ENCODE peak calls at places on chromosomes 12 and 14, in nine cellular contexts. O is kidney epithelial cell, L is dorsolateral prefrontal cortex, B is bronchial epithelial cell, F is fibroblast of the aortic adventitia, D is epithelial cell of esophagus, X is endothelial cell of umbilical vein, R is AG04449, Y is cardiac fibroblast. J is an unnamed sample.
A peak's percentile ranks its signal among the peaks of the same experiment; 100 is the strongest.

GRCh38 chr14:87049886-87050820 is 942.8 kb downstream of the GALC start:
- DNase-seq in O (no peak), L (no peak), B (peak; percentile 72), F (peak; percentile 54), D (peak; percentile 89), X (no peak), R (peak; percentile 2), Y (peak; percentile 19), J (peak; percentile 7)

GRCh38 chr14:68027276-68027675 is 207.7 kb downstream of the RAD51B start:
- DNase-seq in O (no peak), L (no peak), B (peak; percentile 36), F (peak; percentile 31), D (peak; percentile 39), X (no peak), R (no peak), Y (peak; percentile 30), J (peak; percentile 22)

GRCh38 chr12:105641742-105642141 is 311.3 kb downstream of the C12orf75 start:
- DNase-seq in O (no peak), L (no peak), B (no peak), F (no peak), D (no peak), X (no peak), R (no peak), Y (no peak), J (no peak)

GRCh38 chr12:65630555-65630954 is 193.7 kb upstream of the HMGA2 start:
- DNase-seq in O (no peak), L (no peak), B (peak; percentile 45), F (no peak), D (no peak), X (no peak), R (no peak), Y (no peak), J (no peak)

GRCh38 chr12:96235497-96235826 is 41.3 kb downstream of the ELK3 start:
- DNase-seq in O (no peak), L (no peak), B (no peak), F (no peak), D (no peak), X (no peak), R (no peak), Y (no peak), J (peak; percentile 33)

GRCh38 chr12:103813949-103814348 is 27.1 kb downstream of the NT5DC3 start:
- DNase-seq in O (no peak), L (no peak), B (no peak), F (peak; percentile 39), D (no peak), X (no peak), R (no peak), Y (no peak), J (no peak)

GRCh38 chr12:90909069-90909676 is 45.8 kb downstream of the CCER1 start:
- DNase-seq in O (no peak), L (peak; percentile 12), B (peak; percentile 50), F (peak; percentile 82), D (peak; percentile 59), X (peak; percentile 67), R (no peak), Y (peak; percentile 66), J (peak; percentile 65)

GRCh38 chr12:62256408-62257079 is 3.7 kb upstream of the USP15 start:
- DNase-seq in O (no peak), L (peak; percentile 14), B (peak; percentile 78), F (no peak), D (peak; percentile 64), X (peak; percentile 33), R (no peak), Y (peak; percentile 55), J (no peak)

GRCh38 chr12:67632005-67632404 is 16.5 kb upstream of the DYRK2 start:
- DNase-seq in O (no peak), L (no peak), B (no peak), F (no peak), D (no peak), X (no peak), R (no peak), Y (no peak), J (no peak)

GRCh38 chr12:127162307-127162706 is 1104.7 kb upstream of the TMEM132C start:
- DNase-seq in O (no peak), L (no peak), B (no peak), F (no peak), D (peak; percentile 16), X (no peak), R (no peak), Y (no peak), J (no peak)

GRCh38 chr12:79935624-79936040 is 735 bp upstream of the PPP1R12A start:
- DNase-seq in O (peak; percentile 37), L (no peak), B (peak; percentile 30), F (no peak), D (peak; percentile 19), X (no peak), R (no peak), Y (peak; percentile 37), J (peak; percentile 67)

GRCh38 chr12:5739862-5740370 is 205.1 kb downstream of the ANO2 start:
- DNase-seq in O (no peak), L (no peak), B (no peak), F (no peak), D (no peak), X (no peak), R (no peak), Y (no peak), J (no peak)

GRCh38 chr14:37591941-37592287 is 3.1 kb downstream of the FOXA1 start:
- DNase-seq in O (no peak), L (no peak), B (peak; percentile 39), F (no peak), D (peak; percentile 72), X (no peak), R (no peak), Y (no peak), J (no peak)

GRCh38 chr12:127389923-127390322 is 877.0 kb upstream of the TMEM132C start:
- DNase-seq in O (peak; percentile 41), L (no peak), B (peak; percentile 18), F (peak; percentile 87), D (peak; percentile 65), X (no peak), R (peak; percentile 36), Y (peak; percentile 31), J (peak; percentile 82)

GRCh38 chr14:100030441-100031153 is 34.6 kb upstream of the EVL start:
- DNase-seq in O (peak; percentile 49), L (no peak), B (peak; percentile 92), F (peak; percentile 91), D (peak; percentile 88), X (peak; percentile 52), R (peak; percentile 80), Y (peak; percentile 90), J (peak; percentile 77)

GRCh38 chr12:10119072-10119471 is 10.9 kb downstream of the CLEC7A start:
- DNase-seq in O (no peak), L (no peak), B (no peak), F (no peak), D (no peak), X (no peak), R (no peak), Y (no peak), J (no peak)

GRCh38 chr12:66942741-66943465 is 264.0 kb upstream of the GRIP1 start:
- DNase-seq in O (no peak), L (no peak), B (no peak), F (no peak), D (no peak), X (no peak), R (no peak), Y (no peak), J (no peak)

GRCh38 chr14:105528197-105528858 is 1.9 kb downstream of the TMEM121 start:
- DNase-seq in O (no peak), L (peak; percentile 73), B (peak; percentile 25), F (peak; percentile 66), D (peak; percentile 70), X (peak; percentile 61), R (no peak), Y (peak; percentile 78), J (peak; percentile 58)

GRCh38 chr12:120497524-120498150 is 1.7 kb downstream of the DYNLL1 start:
- DNase-seq in O (no peak), L (no peak), B (no peak), F (peak; percentile 35), D (no peak), X (no peak), R (no peak), Y (peak; percentile 35), J (no peak)

GRCh38 chr12:16531623-16532022 is 74.3 kb downstream of the LMO3 start:
- DNase-seq in O (no peak), L (no peak), B (peak; percentile 44), F (no peak), D (peak; percentile 64), X (no peak), R (no peak), Y (no peak), J (peak; percentile 15)

GRCh38 chr14:90649096-90649495 is 167.1 kb downstream of the TTC7B start:
- DNase-seq in O (no peak), L (no peak), B (no peak), F (peak; percentile 74), D (no peak), X (peak; percentile 70), R (peak; percentile 53), Y (peak; percentile 74), J (peak; percentile 81)
- TF ChIP-seq CTCF in O (no peak), L (no peak), B (no peak), F (no peak), D (no peak), X (no peak), R (no peak), Y (no peak), J (no peak)

GRCh38 chr12:54389139-54389508 is 4.6 kb upstream of the ZNF385A start:
- DNase-seq in O (no peak), L (no peak), B (no peak), F (no peak), D (no peak), X (no peak), R (no peak), Y (no peak), J (no peak)
- H3K4me3 ChIP-seq in O (no peak overlapping the region), L (no peak overlapping the region), B (no peak overlapping the region), F (no peak overlapping the region), D (peak overlapping the region; percentile 97), X (no peak overlapping the region), R (no peak overlapping the region), Y (no peak overlapping the region), J (no peak overlapping the region)

DNA sequence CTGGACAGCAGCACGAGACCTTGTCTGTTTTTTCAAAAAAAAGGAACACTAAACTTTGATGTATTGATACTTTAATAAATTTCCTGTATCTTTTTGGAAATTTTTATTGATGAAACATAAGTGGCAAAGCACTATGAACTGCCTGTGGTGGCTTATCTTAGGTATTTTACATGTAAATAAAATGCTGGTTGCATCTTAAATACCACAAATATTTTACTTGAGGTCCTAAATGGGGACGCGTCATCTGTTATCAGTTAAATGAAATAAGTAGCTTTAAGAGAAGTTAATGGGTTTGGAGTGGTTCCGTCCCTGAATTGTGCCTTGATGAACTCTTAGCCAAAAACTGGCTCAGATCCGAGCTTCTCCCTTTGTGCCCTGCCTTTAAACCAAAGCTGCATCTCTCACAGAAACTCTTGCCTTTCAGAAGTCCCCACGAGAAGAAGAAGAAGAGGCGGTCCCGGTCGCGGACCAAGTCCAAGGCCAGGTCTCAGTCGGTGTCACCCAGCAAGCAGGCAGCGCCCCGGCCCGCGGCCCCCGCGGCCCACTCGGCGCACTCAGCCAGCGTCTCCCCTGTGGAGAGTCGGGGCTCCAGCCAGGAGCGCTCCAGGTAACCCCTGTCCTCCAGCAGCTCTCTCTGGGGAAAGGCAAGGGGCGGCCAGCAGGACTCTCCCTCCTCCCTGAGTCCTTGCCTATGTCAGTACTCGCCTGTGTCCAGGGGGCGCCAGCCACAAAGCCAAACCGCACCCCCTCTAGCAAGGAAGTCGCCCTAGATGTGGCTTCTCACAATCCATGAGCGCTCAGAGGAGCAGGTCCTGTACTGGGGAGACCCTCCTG is 31.2 kb upstream of the MMP17 start:
- DNase-seq in O (no peak), L (no peak), B (no peak), F (no peak), D (no peak), X (no peak), R (no peak), Y (no peak), J (no peak)
- TF ChIP-seq CTCF in O (no peak), L (no peak), B (no peak), F (no peak), D (no peak), X (no peak), R (no peak), Y (no peak), J (no peak)

GRCh38 chr12:121782616-121782966 is 10.9 kb downstream of the RHOF start:
- DNase-seq in O (no peak), L (no peak), B (no peak), F (no peak), D (no peak), X (no peak), R (no peak), Y (no peak), J (no peak)
- H3K4me3 ChIP-seq in O (no peak overlapping the region), L (no peak overlapping the region), B (no peak overlapping the region), F (no peak overlapping the region), D (no peak overlapping the region), X (no peak overlapping the region), R (no peak overlapping the region), Y (no peak overlapping the region), J (no peak overlapping the region)

J was measured in astrocyte of the spinal cord.